ENCODE peak calls at places on chromosome 1, in six cellular contexts. G is stimulated activated CD4-positive, alpha-beta T cell treated with anti-CD3 and anti-CD28 coated beads, TNF-alpha, amount 100 ng/mL, for 24 hours; D is effector memory CD4-positive, alpha-beta T cell; V is T1000; E is NCI-H345; W is SK-N-SH. Z is an unnamed sample.

GRCh38 chr1:20153000-20153418 is 13.9 kb downstream of the PLA2G2F start:
- DNase-seq in V (no peak), G (no peak), E (no peak), D (no peak), W (peak), Z (no peak)

GRCh38 chr1:201397675-201398074 is 1.4 kb downstream of the LAD1 start:
- DNase-seq in D (no peak), V (no peak), G (no peak), E (no peak), W (no peak), Z (no peak)

GRCh38 chr1:69568435-69569280 is 936 bp downstream of the LRRC7 start:
- DNase-seq in E (peak), D (no peak), G (no peak), V (no peak), W (peak), Z (peak)

GRCh38 chr1:99171126-99171813 is 93.0 kb upstream of the PLPPR4 start:
- DNase-seq in V (no peak), D (no peak), E (no peak), W (no peak), G (no peak), Z (no peak)

GRCh38 chr1:226964068-226964425 is 24.0 kb downstream of the COQ8A start:
- DNase-seq in D (no peak), V (no peak), G (no peak), W (no peak), E (no peak), Z (no peak)

GRCh38 chr1:180542113-180542512 is 16.7 kb upstream of the OVAAL start:
- DNase-seq in E (no peak), D (no peak), V (no peak), W (no peak), G (no peak), Z (no peak)

GRCh38 chr1:59089922-59090457 is 206.9 kb upstream of the FGGY start:
- DNase-seq in E (no peak), W (no peak), G (no peak), V (no peak), D (no peak), Z (no peak)

GRCh38 chr1:62716397-62716796 is 28.2 kb upstream of the DOCK7 start:
- DNase-seq in W (peak), E (no peak), V (no peak), G (no peak), D (no peak), Z (peak)

GRCh38 chr1:51543877-51544276 is 24.8 kb upstream of the EPS15 start:
- DNase-seq in G (no peak), D (no peak), E (no peak), V (no peak), W (no peak), Z (peak)

GRCh38 chr1:40753142-40753882 is 30.3 kb upstream of the KCNQ4 start:
- DNase-seq in D (no peak), V (no peak), G (no peak), W (no peak), E (no peak), Z (no peak)

GRCh38 chr1:31764307-31765040 is at the start of gene ADGRB2:
- DNase-seq in E (peak), V (no peak), W (peak), D (no peak), G (no peak), Z (peak)

GRCh38 chr1:38334930-38335592 is 288.5 kb upstream of the POU3F1 start:
- DNase-seq in V (no peak), D (no peak), W (no peak), E (no peak), G (no peak), Z (no peak)

GRCh38 chr1:53982034-53982761 is 35.8 kb downstream of the LDLRAD1 start:
- DNase-seq in W (peak), D (no peak), G (no peak), E (no peak), V (no peak), Z (peak)

GRCh38 chr1:45913183-45913924 is 109.9 kb downstream of the MAST2 start:
- DNase-seq in G (no peak), V (peak), D (no peak), E (no peak), W (peak), Z (peak)

Z was measured in ELR.